ENCODE peak calls at places on chromosomes 2 and 18, in ten cellular contexts. R, E, Y, U, M, W, V, F, L and B are unnamed samples.

GRCh38 chr2:242098445-242099128 is 229.1 kb downstream of the RTP5 start:
- DNase-seq in V (no peak), M (no peak), R (no peak), E (no peak), W (no peak), F (no peak), U (no peak), L (no peak), Y (peak; percentile 24), B (no peak)

GRCh38 chr18:7658701-7659100 is 91.6 kb downstream of the PTPRM start:
- DNase-seq in Y (no peak), F (no peak), E (peak; percentile 23), L (no peak), V (no peak), R (no peak), U (no peak), W (no peak), M (no peak), B (no peak)

GRCh38 chr2:14427982-14428567 is 204.4 kb upstream of the LRATD1 start:
- DNase-seq in E (no peak), Y (no peak), M (no peak), V (peak; percentile 41), L (no peak), U (no peak), R (peak; percentile 38), F (no peak), W (peak; percentile 24), B (peak; percentile 43)

GRCh38 chr18:76429262-76430126 is 65.5 kb downstream of the ZNF516 start:
- DNase-seq in F (no peak), E (no peak), R (no peak), U (no peak), L (no peak), W (no peak), M (no peak), Y (no peak), V (no peak), B (no peak)

GRCh38 chr2:163187995-163188655 is 349.6 kb upstream of the KCNH7 start:
- DNase-seq in R (no peak), E (no peak), Y (no peak), W (no peak), M (no peak), F (no peak), V (no peak), L (no peak), U (no peak), B (no peak)

GRCh38 chr2:85873679-85874078 is 15.1 kb downstream of the ST3GAL5 start:
- DNase-seq in F (no peak), L (no peak), Y (no peak), W (no peak), M (no peak), E (no peak), R (no peak), U (no peak), V (no peak), B (no peak)

GRCh38 chr2:94980406-94980805 is 45.1 kb upstream of the MAL start:
- DNase-seq in U (no peak), L (no peak), F (no peak), W (no peak), R (no peak), V (no peak), M (no peak), Y (no peak), E (no peak), B (no peak)

GRCh38 chr2:10043256-10043905 is at the start of gene KLF11:
- DNase-seq in E (peak; percentile 73), V (peak; percentile 90), R (peak; percentile 88), F (peak; percentile 68), W (peak; percentile 94), Y (peak; percentile 95), U (peak; percentile 96), L (peak; percentile 98), M (peak; percentile 88), B (no peak)

GRCh38 chr2:217907266-217907665 is 95.5 kb downstream of the TNS1 start:
- DNase-seq in Y (no peak), R (no peak), F (no peak), E (no peak), M (no peak), L (no peak), V (no peak), U (no peak), W (no peak), B (no peak)

GRCh38 chr2:201261471-201261870 is 1.1 kb downstream of the CASP8 start:
- DNase-seq in W (peak; percentile 57), U (no peak), M (peak; percentile 28), V (no peak), Y (peak; percentile 90), E (no peak), L (no peak), F (no peak), R (peak; percentile 59), B (no peak)

GRCh38 chr2:75561566-75562512 is 1.1 kb upstream of the EVA1A start:
- DNase-seq in F (no peak), V (no peak), M (peak; percentile 29), R (no peak), E (no peak), Y (no peak), L (no peak), W (no peak), U (no peak), B (no peak)

GRCh38 chr18:28124239-28125029 is 52.5 kb downstream of the CDH2 start:
- DNase-seq in V (no peak), R (no peak), E (no peak), Y (no peak), L (no peak), U (no peak), W (no peak), F (no peak), M (no peak), B (no peak)

GRCh38 chr2:45895477-45895876 is 244.0 kb downstream of the PRKCE start:
- DNase-seq in F (no peak), V (no peak), L (no peak), Y (no peak), W (no peak), E (no peak), U (no peak), M (no peak), R (no peak), B (peak; percentile 36)

GRCh38 chr2:125405816-125406215 is 1250.1 kb upstream of the GYPC start:
- DNase-seq in F (no peak), R (no peak), W (no peak), U (no peak), M (no peak), E (peak; percentile 9), L (no peak), V (no peak), Y (no peak), B (peak; percentile 86)

DNA sequence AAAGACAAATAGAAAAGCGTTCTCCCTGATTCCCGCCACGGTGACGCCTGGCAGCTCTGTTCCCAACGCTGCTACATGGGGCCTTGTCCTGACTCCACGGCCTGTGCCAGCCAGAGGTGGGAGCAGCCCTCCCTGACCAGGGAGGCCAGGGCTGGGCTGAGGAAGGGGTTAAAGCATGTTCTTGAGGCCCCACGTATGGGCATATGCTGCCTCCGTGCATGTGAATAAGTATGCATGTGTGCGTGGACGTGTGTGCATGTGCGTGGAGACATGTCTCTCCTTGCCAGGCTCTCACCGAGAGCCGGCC is 1.6 kb upstream of the SNED1 start:
- DNase-seq in E (no peak), Y (no peak), W (no peak), L (peak; percentile 61), U (peak; percentile 67), F (peak; percentile 29), M (no peak), V (no peak), R (no peak), B (no peak)
- H3K27ac ChIP-seq in E (no peak overlapping the region), Y (no peak overlapping the region), W (peak overlapping the region; percentile 45), L (no peak overlapping the region), U (peak overlapping the region; percentile 87), F (peak overlapping the region; percentile 78), M (no peak overlapping the region), V (peak overlapping the region; percentile 79), R (no peak overlapping the region), B (no peak overlapping the region)

DNA sequence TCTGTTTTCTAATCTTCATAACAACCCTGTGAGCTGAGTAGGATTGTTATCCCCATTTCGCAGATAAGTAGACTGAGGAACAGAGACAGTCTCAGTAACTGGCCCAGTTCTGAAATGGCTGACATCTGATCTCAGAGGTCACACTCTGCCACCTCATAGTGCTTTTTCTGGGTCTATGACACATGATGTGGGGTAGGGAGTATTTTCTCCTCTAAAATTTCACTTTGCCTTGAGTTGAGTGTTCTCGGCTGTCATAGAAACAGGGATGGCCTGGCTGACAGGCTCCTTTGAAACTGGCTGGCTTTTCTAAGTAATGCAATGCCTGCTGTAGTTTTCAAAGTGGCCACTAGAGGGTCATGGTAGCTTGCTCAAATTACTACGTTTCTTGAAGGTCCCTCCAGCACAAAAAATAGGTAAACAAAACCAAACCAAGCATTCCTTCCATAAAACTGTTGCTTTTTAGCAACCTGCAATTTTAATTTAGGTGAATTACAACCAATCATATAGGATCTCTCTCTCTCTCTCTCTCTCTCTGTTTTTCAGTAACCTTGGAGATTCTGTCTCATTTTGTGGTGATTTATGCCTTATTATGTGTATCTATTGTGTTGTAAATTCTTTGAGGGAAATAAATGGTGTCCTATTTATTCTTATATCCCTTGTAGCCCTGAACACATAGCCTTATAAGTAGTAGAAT is 84.2 kb upstream of the TTN start:
- DNase-seq in W (peak; percentile 50), V (peak; percentile 93), F (peak; percentile 54), E (peak; percentile 39), Y (peak; percentile 84), M (peak; percentile 43), U (no peak), R (peak; percentile 67), L (no peak), B (peak; percentile 37)
- TF ChIP-seq CTCF in W (peak; percentile 93), V (peak; percentile 92), F (peak; percentile 92), E (peak; percentile 77), Y (peak; percentile 90), M (peak; percentile 61), U (peak; percentile 86), R (peak; percentile 95), L (peak; percentile 87), B (peak; percentile 98)

DNA sequence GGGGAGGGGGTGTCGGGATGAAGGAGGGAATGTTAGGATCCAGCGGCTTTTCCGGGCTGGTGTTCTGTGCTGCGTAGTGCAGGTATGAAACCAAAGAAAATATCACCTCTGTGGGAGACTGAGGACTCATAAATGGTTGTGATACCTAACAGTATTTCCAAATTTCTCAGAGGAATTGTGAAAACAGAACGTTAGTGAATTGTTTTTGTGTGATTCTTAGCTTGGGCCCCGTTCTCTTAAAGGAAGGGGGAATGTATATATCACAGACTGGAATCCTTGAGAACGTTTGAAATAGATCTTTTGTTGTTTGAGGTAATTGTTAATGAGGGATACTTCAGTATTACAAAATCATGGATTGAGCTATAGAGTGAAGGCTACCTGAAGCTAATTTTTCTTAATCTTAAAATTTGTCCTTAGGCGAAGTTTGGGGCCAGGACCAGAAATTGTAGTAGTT is 858 bp downstream of the ZNF638 start:
- DNase-seq in Y (no peak), F (no peak), E (no peak), U (no peak), L (no peak), W (no peak), R (no peak), V (no peak), M (no peak), B (no peak)
- H3K27ac ChIP-seq in Y (no peak overlapping the region), F (peak overlapping the region; percentile 98), E (peak overlapping the region; percentile 96), U (peak overlapping the region; percentile 88), L (peak overlapping the region; percentile 95), W (peak overlapping the region; percentile 87), R (peak overlapping the region; percentile 79), V (peak overlapping the region; percentile 93), M (peak overlapping the region; percentile 95), B (no peak overlapping the region)

DNA sequence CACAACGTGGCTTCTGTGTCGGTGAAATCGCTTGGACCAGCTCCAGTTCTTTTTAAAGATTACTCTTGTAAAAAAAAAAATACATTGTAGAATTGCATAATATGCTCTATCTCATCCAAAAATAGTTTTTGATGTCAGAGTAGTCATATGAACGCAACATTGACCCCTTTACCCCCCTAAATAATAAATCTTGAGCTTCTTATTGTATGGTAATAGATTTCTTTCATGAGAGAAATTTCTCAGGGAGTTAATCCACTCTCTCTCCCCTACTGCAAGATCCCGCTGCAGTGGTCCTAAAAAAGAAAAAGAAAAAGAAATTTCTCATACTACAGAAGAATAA is 50.2 kb upstream of the PAIP2B start:
- DNase-seq in U (no peak), V (no peak), Y (no peak), W (no peak), R (no peak), F (no peak), E (no peak), M (no peak), L (no peak), B (no peak)
- TF ChIP-seq CTCF in U (no peak), V (no peak), Y (no peak), W (no peak), R (no peak), F (no peak), E (no peak), M (no peak), L (no peak), B (no peak)